ENCODE peak calls at places on chromosomes 5 and 9, in four cellular contexts. T, E, Y and G are unnamed samples.

GRCh38 chr5:43155394-43156096 is 34.8 kb downstream of the ZNF131 start:
- DNase-seq in Y (no peak), T (no peak), E (no peak), G (peak; percentile 14)

GRCh38 chr5:109876941-109877669 is 187.4 kb downstream of the MAN2A1 start:
- DNase-seq in Y (no peak), T (no peak), E (no peak), G (no peak)

GRCh38 chr9:78289474-78289873 is 7.5 kb upstream of the PSAT1 start:
- DNase-seq in E (no peak), Y (no peak), T (no peak), G (no peak)

GRCh38 chr9:93324191-93324834 is 127.2 kb upstream of the FAM120A start:
- DNase-seq in T (no peak), E (no peak), Y (no peak), G (no peak)

GRCh38 chr9:99903393-99903792 is 3.1 kb upstream of the STX17 start:
- DNase-seq in Y (no peak), T (no peak), E (no peak), G (no peak)

GRCh38 chr5:87752362-87752761 is 339.6 kb upstream of the CCNH start:
- DNase-seq in E (no peak), Y (no peak), T (no peak), G (no peak)

GRCh38 chr9:127561491-127562270 is 50.4 kb upstream of the STXBP1 start:
- DNase-seq in E (no peak), T (peak; percentile 83), Y (no peak), G (no peak)

GRCh38 chr9:137569609-137570203 is 9.0 kb downstream of the DPH7 start:
- DNase-seq in E (no peak), Y (no peak), T (no peak), G (no peak)

GRCh38 chr5:4185127-4185526 is 589.5 kb downstream of the IRX1 start:
- DNase-seq in Y (no peak), E (no peak), T (no peak), G (no peak)

GRCh38 chr5:154712518-154713437 is 42.4 kb upstream of the LARP1 start:
- DNase-seq in T (no peak), E (no peak), Y (no peak), G (peak; percentile 82)

GRCh38 chr5:607541-608285 is 4.4 kb upstream of the CEP72 start:
- DNase-seq in T (no peak), Y (peak; percentile 23), E (no peak), G (no peak)

GRCh38 chr5:36151434-36152323 is at the start of the genes LMBRD2 and SKP2:
- DNase-seq in Y (peak; percentile 95), E (peak; percentile 95), T (peak; percentile 96), G (peak; percentile 97)

GRCh38 chr9:18865542-18865941 is 167.5 kb downstream of the SAXO1 start:
- DNase-seq in E (no peak), Y (no peak), T (no peak), G (no peak)

GRCh38 chr5:131528682-131529081 is 106.3 kb downstream of the RAPGEF6 start:
- DNase-seq in Y (no peak), E (no peak), T (peak; percentile 42), G (no peak)

GRCh38 chr5:14743601-14744295 is 79.2 kb downstream of the OTULIN start:
- DNase-seq in T (no peak), Y (no peak), E (no peak), G (no peak)

GRCh38 chr9:79080536-79080935 is 491.2 kb upstream of the TLE4 start:
- DNase-seq in T (no peak), E (no peak), Y (no peak), G (no peak)

GRCh38 chr5:1144089-1144488 is 32.2 kb upstream of the SLC12A7 start:
- DNase-seq in T (no peak), E (no peak), Y (no peak), G (no peak)

GRCh38 chr9:69535911-69536310 is 136.3 kb downstream of the APBA1 start:
- DNase-seq in Y (no peak), E (no peak), T (no peak), G (no peak)

DNA sequence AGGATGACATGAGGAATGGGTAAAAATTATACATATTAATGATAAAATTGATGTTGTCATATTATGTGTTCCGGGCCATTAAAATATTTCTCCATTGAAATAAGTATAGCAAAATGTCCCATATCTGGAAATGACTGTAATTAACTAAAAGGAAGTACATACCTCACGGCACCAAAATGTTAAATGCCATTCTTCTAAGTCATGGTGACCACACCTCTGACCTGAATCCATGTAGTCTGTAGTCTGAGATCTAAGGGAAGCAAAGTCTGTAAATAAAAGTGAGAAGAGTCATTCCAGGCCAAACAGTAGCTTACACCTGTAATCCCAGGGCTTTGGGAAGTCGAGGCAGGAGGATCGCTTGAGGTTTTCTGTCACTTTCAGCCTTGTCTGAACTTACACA is 8.7 kb upstream of the GDA start:
- DNase-seq in E (no peak), Y (no peak), T (no peak), G (no peak)
- TF ChIP-seq ETV6 in E (no peak), Y (no peak), T (no peak), G (no peak)

DNA sequence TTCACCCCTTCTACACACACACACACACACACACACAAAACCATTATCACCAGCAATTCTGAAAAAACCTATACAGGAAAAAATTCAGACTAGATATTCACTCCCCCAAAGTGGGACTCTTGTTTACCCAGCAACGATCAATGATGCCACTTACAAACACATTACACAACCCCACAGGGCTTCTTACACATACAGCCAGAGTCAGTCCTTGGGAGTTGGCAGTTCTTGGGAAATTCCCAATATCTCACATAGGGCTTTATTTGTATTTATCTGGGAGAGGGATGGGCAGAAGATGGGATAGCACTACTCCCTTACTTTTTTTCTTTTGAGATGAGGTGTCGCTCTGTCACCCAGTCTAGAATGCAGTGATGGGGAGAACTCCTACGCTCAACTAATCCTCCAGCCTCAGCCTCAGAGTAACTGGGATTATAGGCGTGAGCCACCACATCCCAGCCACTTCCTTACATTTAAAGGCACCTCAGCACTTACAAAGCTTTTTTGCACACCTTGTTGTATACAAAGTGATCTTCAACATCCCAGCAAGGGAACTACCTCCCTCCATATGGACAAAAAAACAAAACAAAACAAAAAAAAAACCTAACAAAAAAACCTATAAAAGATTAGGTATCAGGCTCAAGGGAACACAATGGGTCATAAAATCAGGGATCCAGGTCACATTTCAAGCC is 168.4 kb downstream of the TSSK1B start:
- DNase-seq in Y (no peak), T (no peak), E (no peak), G (no peak)
- TF ChIP-seq ATF3 in Y (no peak), T (no peak), E (no peak), G (no peak)

GRCh38 chr9:133883356-133883755 is 108.8 kb downstream of the VAV2 start:
- DNase-seq in E (no peak), T (no peak), Y (no peak), G (no peak)

GRCh38 chr9:133882849-133883248 is 109.3 kb downstream of the VAV2 start:
- DNase-seq in T (no peak), E (no peak), Y (no peak), G (no peak)

GRCh38 chr9:133880136-133880535 is 112.0 kb downstream of the VAV2 start:
- DNase-seq in T (no peak), Y (no peak), E (no peak), G (no peak)

GRCh38 chr9:133881671-133882381 is 110.3 kb downstream of the VAV2 start:
- DNase-seq in Y (no peak), E (no peak), T (no peak), G (no peak)

GRCh38 chr9:133880851-133881634 is 111.1 kb downstream of the VAV2 start:
- DNase-seq in E (no peak), Y (no peak), T (no peak), G (no peak)
- TF ChIP-seq ETV6 in E (no peak), Y (no peak), T (no peak), G (no peak)

GRCh38 chr5:39606592-39606990 is 181.8 kb upstream of the DAB2 start:
- DNase-seq in E (no peak), Y (no peak), T (no peak), G (no peak)

GRCh38 chr5:39604491-39604890 is 179.7 kb upstream of the DAB2 start:
- DNase-seq in T (no peak), Y (no peak), E (no peak), G (no peak)

GRCh38 chr5:39605966-39606591 is 181.3 kb upstream of the DAB2 start:
- DNase-seq in E (no peak), Y (no peak), T (no peak), G (no peak)

GRCh38 chr5:39608024-39608423 is 183.2 kb upstream of the DAB2 start:
- DNase-seq in T (no peak), E (no peak), Y (no peak), G (no peak)

GRCh38 chr5:39605145-39605544 is 180.4 kb upstream of the DAB2 start:
- DNase-seq in E (no peak), T (no peak), Y (no peak), G (no peak)
- TF ChIP-seq ATF3 in E (no peak), T (no peak), Y (no peak), G (no peak)